ENCODE peak calls at places on chromosomes 7 and 10, in four cellular contexts. One of them, this sample, is unnamed.

GRCh38 chr10:5628798-5629788 is 37.3 kb downstream of the ASB13 start:
- DNase-seq in lower lobe of right lung: no peak
- DNase-seq in ovary: no peak
- DNase-seq in Panc1: no peak
- DNase-seq in this sample: no peak

GRCh38 chr7:69198250-69198649 is 400.0 kb upstream of the AUTS2 start:
- DNase-seq in lower lobe of right lung: no peak
- DNase-seq in ovary: no peak
- DNase-seq in Panc1: no peak
- DNase-seq in this sample: no peak

GRCh38 chr10:103618027-103618385 is 124.5 kb downstream of the NEURL1 start:
- DNase-seq in lower lobe of right lung: no peak
- DNase-seq in ovary: no peak
- DNase-seq in Panc1: no peak
- DNase-seq in this sample: no peak

GRCh38 chr7:130554481-130554880 is 62.6 kb downstream of the MEST start:
- DNase-seq in lower lobe of right lung: no peak
- DNase-seq in ovary: no peak
- DNase-seq in Panc1: no peak
- DNase-seq in this sample: no peak

GRCh38 chr10:63698815-63699205 is 177.6 kb downstream of the REEP3 start:
- DNase-seq in lower lobe of right lung: no peak
- DNase-seq in ovary: no peak
- DNase-seq in Panc1: no peak
- DNase-seq in this sample: no peak

GRCh38 chr7:155814569-155815276 is 2.5 kb upstream of the SHH start:
- DNase-seq in lower lobe of right lung: no peak
- DNase-seq in ovary: no peak
- DNase-seq in Panc1: no peak
- DNase-seq in this sample: no peak

GRCh38 chr7:1674161-1675035 is 4.3 kb downstream of the ELFN1 start:
- DNase-seq in lower lobe of right lung: peak; percentile 22
- DNase-seq in ovary: no peak
- DNase-seq in Panc1: no peak
- DNase-seq in this sample: no peak

GRCh38 chr10:63671317-63671937 is 150.2 kb downstream of the REEP3 start:
- DNase-seq in lower lobe of right lung: no peak
- DNase-seq in ovary: no peak
- DNase-seq in Panc1: no peak
- DNase-seq in this sample: no peak

GRCh38 chr7:116595063-116595462 is 70.2 kb downstream of the CAV1 start:
- DNase-seq in lower lobe of right lung: no peak
- DNase-seq in ovary: no peak
- DNase-seq in Panc1: no peak
- DNase-seq in this sample: no peak

GRCh38 chr10:71232089-71232998 is 20.0 kb downstream of the UNC5B start:
- DNase-seq in lower lobe of right lung: peak; percentile 78
- DNase-seq in ovary: no peak
- DNase-seq in Panc1: no peak
- DNase-seq in this sample: no peak

GRCh38 chr7:84336303-84336702 is 141.7 kb upstream of the SEMA3A start:
- DNase-seq in lower lobe of right lung: no peak
- DNase-seq in ovary: no peak
- DNase-seq in Panc1: no peak
- DNase-seq in this sample: no peak

GRCh38 chr7:42134276-42134871 is 102.6 kb downstream of the GLI3 start:
- DNase-seq in lower lobe of right lung: no peak
- DNase-seq in ovary: no peak
- DNase-seq in Panc1: no peak
- DNase-seq in this sample: no peak

GRCh38 chr7:113086431-113086888 is at the start of gene GPR85:
- DNase-seq in lower lobe of right lung: peak; percentile 68
- DNase-seq in ovary: peak; percentile 31
- DNase-seq in Panc1: no peak
- DNase-seq in this sample: no peak

GRCh38 chr7:158166386-158167340 is 421.0 kb downstream of the PTPRN2 start:
- DNase-seq in lower lobe of right lung: no peak
- DNase-seq in ovary: no peak
- DNase-seq in Panc1: no peak
- DNase-seq in this sample: no peak

GRCh38 chr10:114593240-114593792 is 64.8 kb downstream of the ABLIM1 start:
- DNase-seq in lower lobe of right lung: no peak
- DNase-seq in ovary: no peak
- DNase-seq in Panc1: no peak
- DNase-seq in this sample: no peak

GRCh38 chr7:151381333-151382078 is 28.3 kb downstream of the WDR86 start:
- DNase-seq in lower lobe of right lung: no peak
- DNase-seq in ovary: peak; percentile 47
- DNase-seq in Panc1: no peak
- DNase-seq in this sample: no peak

GRCh38 chr7:1669954-1670893 is at the start of gene ELFN1:
- DNase-seq in lower lobe of right lung: peak; percentile 24
- DNase-seq in ovary: no peak
- DNase-seq in Panc1: no peak
- DNase-seq in this sample: no peak

GRCh38 chr7:151571471-151571870 is 51.8 kb upstream of the RHEB start:
- DNase-seq in lower lobe of right lung: no peak
- DNase-seq in ovary: no peak
- DNase-seq in Panc1: no peak
- DNase-seq in this sample: no peak

GRCh38 chr10:30857803-30858202 is 173.9 kb downstream of the ZNF438 start:
- DNase-seq in lower lobe of right lung: no peak
- DNase-seq in ovary: peak; percentile 42
- DNase-seq in Panc1: no peak
- DNase-seq in this sample: no peak

GRCh38 chr10:117320050-117320665 is 55.1 kb downstream of the PDZD8 start:
- DNase-seq in lower lobe of right lung: no peak
- DNase-seq in ovary: no peak
- DNase-seq in Panc1: no peak
- DNase-seq in this sample: no peak

GRCh38 chr10:87654212-87654611 is 5.5 kb upstream of the PAPSS2 start:
- DNase-seq in lower lobe of right lung: no peak
- DNase-seq in ovary: no peak
- DNase-seq in Panc1: no peak
- DNase-seq in this sample: no peak

GRCh38 chr10:17196573-17196972 is 4.9 kb downstream of the TRDMT1 start:
- DNase-seq in lower lobe of right lung: no peak
- DNase-seq in ovary: no peak
- DNase-seq in Panc1: no peak
- DNase-seq in this sample: no peak

GRCh38 chr7:42359946-42360345 is 122.9 kb upstream of the GLI3 start:
- DNase-seq in lower lobe of right lung: no peak
- DNase-seq in ovary: no peak
- DNase-seq in Panc1: no peak
- DNase-seq in this sample: no peak

GRCh38 chr7:33805630-33806233 is 99.6 kb upstream of the BMPER start:
- DNase-seq in lower lobe of right lung: no peak
- DNase-seq in ovary: no peak
- DNase-seq in Panc1: no peak
- DNase-seq in this sample: no peak

GRCh38 chr7:91351374-91351773 is 87.1 kb downstream of the FZD1 start:
- DNase-seq in lower lobe of right lung: no peak
- DNase-seq in ovary: no peak
- DNase-seq in Panc1: no peak
- DNase-seq in this sample: peak; percentile 51
- H3K36me3 ChIP-seq in lower lobe of right lung: no peaks in the 10 kb centered on the region
- H3K36me3 ChIP-seq in ovary: no peaks in the 10 kb centered on the region
- H3K36me3 ChIP-seq in Panc1: no peaks in the 10 kb centered on the region
- H3K36me3 ChIP-seq in this sample: no peaks in the 10 kb centered on the region

GRCh38 chr10:12103743-12104142 is 25.7 kb upstream of the SEC61A2 start:
- DNase-seq in lower lobe of right lung: no peak
- DNase-seq in ovary: no peak
- DNase-seq in Panc1: no peak
- DNase-seq in this sample: no peak

GRCh38 chr10:12097791-12098190 is 29.0 kb downstream of the DHTKD1 start:
- DNase-seq in lower lobe of right lung: no peak
- DNase-seq in ovary: no peak
- DNase-seq in Panc1: no peak
- DNase-seq in this sample: no peak
- H3K36me3 ChIP-seq in lower lobe of right lung: peaks cover 81% of the 10 kb centered on the region
- H3K36me3 ChIP-seq in ovary: no peaks in the 10 kb centered on the region
- H3K36me3 ChIP-seq in Panc1: no peaks in the 10 kb centered on the region
- H3K36me3 ChIP-seq in this sample: peaks cover 1% of the 10 kb centered on the region

DNA sequence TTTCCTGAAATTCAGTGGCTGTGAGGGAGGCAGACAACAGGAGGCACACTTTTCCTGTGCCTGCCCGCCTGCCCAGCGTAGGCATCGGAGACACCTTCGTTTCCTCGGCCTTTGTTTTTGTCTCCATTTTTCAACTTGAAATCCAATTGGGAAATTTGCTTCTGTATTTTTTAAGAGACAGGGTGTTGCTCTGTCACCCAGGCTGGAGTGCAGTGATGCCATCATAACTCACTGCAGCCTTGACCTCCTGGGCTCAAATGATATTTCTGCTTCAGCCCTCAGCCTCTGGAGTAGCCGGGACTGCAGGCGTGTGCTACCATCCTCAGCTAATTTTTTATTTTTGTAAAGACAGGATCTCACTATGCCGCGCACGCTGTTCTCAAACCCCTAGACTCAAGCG is 116.8 kb downstream of the CYTH3 start:
- DNase-seq in lower lobe of right lung: no peak
- DNase-seq in ovary: no peak
- DNase-seq in Panc1: no peak
- DNase-seq in this sample: no peak
- H3K36me3 ChIP-seq in lower lobe of right lung: peaks cover 90% of the 10 kb centered on the region
- H3K36me3 ChIP-seq in ovary: no peaks in the 10 kb centered on the region
- H3K36me3 ChIP-seq in Panc1: peaks cover 9% of the 10 kb centered on the region
- H3K36me3 ChIP-seq in this sample: peaks cover 1% of the 10 kb centered on the region

GRCh38 chr10:73793456-73793855 is 8.1 kb downstream of the ZSWIM8 start:
- DNase-seq in lower lobe of right lung: no peak
- DNase-seq in ovary: no peak
- DNase-seq in Panc1: no peak
- DNase-seq in this sample: no peak

GRCh38 chr10:73788864-73789658 is 3.7 kb downstream of the ZSWIM8 start:
- DNase-seq in lower lobe of right lung: no peak
- DNase-seq in ovary: peak; percentile 18
- DNase-seq in Panc1: no peak
- DNase-seq in this sample: no peak

GRCh38 chr10:73790886-73791625 is 5.7 kb downstream of the ZSWIM8 start:
- DNase-seq in lower lobe of right lung: no peak
- DNase-seq in ovary: no peak
- DNase-seq in Panc1: no peak
- DNase-seq in this sample: no peak

GRCh38 chr10:73789659-73790055 is 4.3 kb downstream of the ZSWIM8 start:
- DNase-seq in lower lobe of right lung: no peak
- DNase-seq in ovary: no peak
- DNase-seq in Panc1: no peak
- DNase-seq in this sample: no peak

DNA sequence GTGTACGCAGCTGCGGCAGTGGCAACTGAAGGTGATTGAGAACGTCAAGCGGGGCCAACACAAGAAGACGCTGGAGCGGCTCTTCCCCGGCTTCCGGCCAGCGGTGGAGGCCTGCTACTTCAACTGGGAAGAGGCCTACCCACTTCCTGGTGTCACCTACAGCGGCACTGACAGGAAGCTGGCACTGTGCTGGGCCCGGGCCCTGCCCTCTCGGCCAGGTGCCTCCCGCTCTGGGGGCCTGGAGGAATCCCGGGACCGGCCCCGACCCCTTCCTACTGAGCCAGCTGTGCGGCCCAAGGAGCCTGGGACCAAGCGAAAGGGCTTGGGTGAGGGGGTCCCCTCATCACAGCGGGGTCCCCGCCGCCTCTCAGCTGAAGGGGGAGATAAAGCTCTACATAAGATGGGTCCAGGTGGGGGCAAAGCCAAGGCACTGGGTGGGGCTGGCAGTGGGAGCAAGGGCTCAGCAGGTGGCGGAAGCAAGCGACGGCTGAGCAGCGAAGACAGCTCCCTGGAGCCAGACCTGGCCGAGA is 6.5 kb downstream of the ZSWIM8 start:
- DNase-seq in lower lobe of right lung: no peak
- DNase-seq in ovary: no peak
- DNase-seq in Panc1: no peak
- DNase-seq in this sample: no peak
- H3K36me3 ChIP-seq in lower lobe of right lung: peaks cover 85% of the 10 kb centered on the region
- H3K36me3 ChIP-seq in ovary: no peaks in the 10 kb centered on the region
- H3K36me3 ChIP-seq in Panc1: peaks cover 14% of the 10 kb centered on the region
- H3K36me3 ChIP-seq in this sample: peaks cover 1% of the 10 kb centered on the region

This sample was measured in kidney epithelial cell.